ENCODE peak calls at places on chromosomes 12 and 14, in four cellular contexts. G, D, M and B are unnamed samples.

GRCh38 chr12:51450816-51451215 is 26.2 kb downstream of the SLC4A8 start:
- DNase-seq in G (peak; percentile 15), D (no peak), M (no peak), B (no peak)

GRCh38 chr12:121483950-121484349 is 84.0 kb downstream of the RNF34 start:
- DNase-seq in G (no peak), D (no peak), M (no peak), B (no peak)

GRCh38 chr12:52259850-52260249 is 14.6 kb upstream of the KRT86 start:
- DNase-seq in G (no peak), D (no peak), M (no peak), B (no peak)

GRCh38 chr14:85532981-85533820 is 3.3 kb downstream of the FLRT2 start:
- DNase-seq in G (peak; percentile 95), D (no peak), M (no peak), B (no peak)

GRCh38 chr12:55400229-55400628 is at the start of gene OR6C65:
- DNase-seq in G (no peak), D (no peak), M (no peak), B (no peak)

GRCh38 chr12:67019070-67019469 is 250.1 kb upstream of the CAND1 start:
- DNase-seq in G (no peak), D (no peak), M (no peak), B (no peak)

GRCh38 chr14:83300454-83301064 is 1766.9 kb upstream of the SEL1L start:
- DNase-seq in G (peak; percentile 47), D (no peak), M (no peak), B (peak; percentile 12)

GRCh38 chr12:86526060-86526595 is 269.9 kb upstream of the MGAT4C start:
- DNase-seq in G (no peak), D (no peak), M (no peak), B (no peak)

GRCh38 chr14:105180598-105181528 is at the start of gene NUDT14:
- DNase-seq in G (peak; percentile 75), D (no peak), M (peak; percentile 84), B (no peak)

GRCh38 chr12:14247166-14247565 is 118.3 kb upstream of the ATF7IP start:
- DNase-seq in G (no peak), D (no peak), M (no peak), B (no peak)

GRCh38 chr14:68621400-68622365 is 171.2 kb downstream of the ZFP36L1 start:
- DNase-seq in G (no peak), D (no peak), M (no peak), B (no peak)

GRCh38 chr14:61193471-61193870 is 87.7 kb downstream of the TMEM30B start:
- DNase-seq in G (no peak), D (no peak), M (no peak), B (no peak)

GRCh38 chr12:46671102-46671501 is 154.7 kb downstream of the SLC38A4 start:
- DNase-seq in G (no peak), D (no peak), M (no peak), B (no peak)

GRCh38 chr12:26125451-26126339 is 858 bp upstream of the BHLHE41 start:
- DNase-seq in G (peak; percentile 82), D (no peak), M (peak; percentile 21), B (peak; percentile 36)

GRCh38 chr14:23129759-23130316 is 10.8 kb upstream of the CEBPE start:
- DNase-seq in G (no peak), D (no peak), M (no peak), B (no peak)

GRCh38 chr12:48917857-48918537 is 7.3 kb downstream of the FKBP11 start:
- DNase-seq in G (no peak), D (no peak), M (no peak), B (no peak)

GRCh38 chr14:29016050-29016900 is 249.7 kb downstream of the FOXG1 start:
- DNase-seq in G (peak; percentile 86), D (no peak), M (peak; percentile 8), B (peak; percentile 78)

GRCh38 chr14:61616524-61617185 is 78.7 kb upstream of the HIF1A start:
- DNase-seq in G (no peak), D (no peak), M (no peak), B (peak; percentile 25)

GRCh38 chr12:17108877-17109520 is 503.0 kb upstream of the LMO3 start:
- DNase-seq in G (no peak), D (no peak), M (no peak), B (no peak)

GRCh38 chr14:72416892-72417291 is 477.0 kb downstream of the DPF3 start:
- DNase-seq in G (no peak), D (peak; percentile 12), M (no peak), B (peak; percentile 7)

GRCh38 chr12:81683881-81684280 is 75.3 kb downstream of the PPFIA2 start:
- DNase-seq in G (no peak), D (no peak), M (no peak), B (no peak)

GRCh38 chr12:7017870-7018349 is 366 bp downstream of the LPCAT3 start:
- DNase-seq in G (no peak), D (no peak), M (peak; percentile 67), B (no peak)

GRCh38 chr12:66693901-66694513 is 15.1 kb upstream of the GRIP1 start:
- DNase-seq in G (peak; percentile 82), D (peak; percentile 23), M (peak; percentile 48), B (peak; percentile 35)

GRCh38 chr14:72613196-72613974 is 280.5 kb downstream of the DPF3 start:
- DNase-seq in G (no peak), D (no peak), M (no peak), B (no peak)

GRCh38 chr12:131643581-131644452 is 67.1 kb upstream of the SFSWAP start:
- DNase-seq in G (no peak), D (no peak), M (no peak), B (no peak)

GRCh38 chr14:75286313-75286712 is 7.7 kb downstream of the FOS start:
- DNase-seq in G (peak; percentile 41), D (no peak), M (no peak), B (no peak)

GRCh38 chr14:23306412-23307145 is at the start of gene BCL2L2:
- DNase-seq in G (peak; percentile 97), D (no peak), M (peak; percentile 82), B (peak; percentile 98)

GRCh38 chr12:56955631-56956256 is 1.7 kb downstream of the RDH16 start:
- DNase-seq in G (no peak), D (no peak), M (no peak), B (no peak)
- TF ChIP-seq REST in G (no peak), D (no peak), M (no peak), B (no peak)

GRCh38 chr12:30110505-30110904 is 326.8 kb upstream of the TMTC1 start:
- DNase-seq in G (no peak), D (no peak), M (no peak), B (no peak)
- TF ChIP-seq CREB1 in G (no peak), D (no peak), M (no peak), B (no peak)

DNA sequence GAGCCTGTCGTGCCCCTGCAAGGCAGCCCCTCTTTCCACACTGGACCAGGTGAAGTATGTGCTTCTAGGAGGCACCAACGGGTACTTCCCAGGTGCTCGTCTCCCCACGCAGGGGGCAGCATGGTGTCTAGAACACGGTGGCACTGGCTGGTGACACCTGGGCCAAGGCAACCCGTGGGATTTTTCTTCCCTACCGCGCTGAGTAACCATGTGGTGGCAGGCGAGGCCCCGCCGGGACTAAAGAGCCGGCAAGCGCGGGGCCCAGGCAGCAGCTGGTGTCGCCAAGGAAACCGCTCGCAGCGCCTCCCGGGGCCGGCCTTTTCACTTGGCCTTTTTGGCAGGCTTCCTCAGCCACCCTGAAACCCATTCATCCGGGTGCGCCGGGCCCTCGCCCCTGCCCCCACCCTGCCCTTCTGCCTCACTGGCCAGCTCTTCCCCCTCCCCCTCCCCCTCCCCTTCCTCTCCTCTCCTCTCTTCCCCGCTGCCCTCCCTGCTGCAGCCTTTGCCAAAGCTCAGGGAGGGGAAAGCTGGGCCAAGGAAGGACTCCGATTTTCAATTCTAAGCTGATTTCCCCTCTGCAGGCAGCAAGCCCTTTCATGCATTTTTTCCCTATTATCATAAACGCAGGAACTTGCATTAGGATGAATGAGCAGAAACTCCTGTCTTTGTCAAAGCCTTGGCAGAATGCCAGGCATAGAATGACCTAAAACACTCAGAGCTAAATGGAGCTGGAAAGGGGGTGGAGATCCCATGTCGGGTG is 81.2 kb downstream of the IRF2BPL start:
- DNase-seq in G (peak; percentile 98), D (peak; percentile 67), M (peak; percentile 64), B (peak; percentile 74)
- TF ChIP-seq REST in G (no peak), D (no peak), M (no peak), B (no peak)

GRCh38 chr12:1078002-1078401 is 87.0 kb downstream of the ERC1 start:
- DNase-seq in G (no peak), D (no peak), M (no peak), B (no peak)

GRCh38 chr12:1083086-1083887 is 92.3 kb downstream of the ERC1 start:
- DNase-seq in G (peak; percentile 36), D (no peak), M (no peak), B (no peak)

GRCh38 chr12:1080520-1081223 is 89.6 kb downstream of the ERC1 start:
- DNase-seq in G (no peak), D (peak; percentile 48), M (no peak), B (no peak)

GRCh38 chr12:1083888-1084262 is 92.9 kb downstream of the ERC1 start:
- DNase-seq in G (peak; percentile 43), D (no peak), M (no peak), B (peak; percentile 28)
- TF ChIP-seq CREB1 in G (no peak), D (no peak), M (no peak), B (no peak)

DNA sequence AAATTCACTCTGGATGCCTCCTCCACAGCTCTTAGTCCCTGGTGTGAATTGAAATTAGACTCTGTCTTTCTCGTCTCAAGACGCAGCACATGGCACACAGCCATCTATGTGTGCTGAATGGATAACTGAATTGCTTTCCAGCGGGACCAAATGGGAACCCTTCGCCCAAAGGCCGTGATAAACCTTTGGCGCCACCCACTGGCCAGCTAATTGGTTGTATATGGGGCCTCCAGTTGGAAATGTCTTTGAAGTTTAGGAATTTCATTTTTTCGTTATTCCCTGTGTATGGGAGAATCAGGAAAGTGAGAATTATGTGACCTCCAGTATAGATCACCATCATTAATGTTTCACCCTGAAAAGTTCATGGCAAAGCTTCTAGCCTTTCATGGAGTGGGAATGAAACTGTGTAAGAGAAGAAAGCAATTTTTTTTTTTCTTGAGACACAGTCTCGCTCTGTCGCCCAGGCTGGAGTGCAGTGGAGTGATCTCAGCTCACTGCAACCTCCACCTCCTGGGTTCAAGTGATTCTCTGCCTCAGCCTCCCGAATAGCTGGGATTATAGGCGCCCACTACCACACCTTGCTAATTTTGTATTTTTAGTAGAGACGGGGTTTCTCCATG is 9.8 kb upstream of the HSP90AA1 start:
- DNase-seq in G (peak; percentile 93), D (no peak), M (peak; percentile 48), B (peak; percentile 63)
- TF ChIP-seq REST in G (no peak), D (no peak), M (no peak), B (no peak)

GRCh38 chr14:31320216-31320615 is 100.1 kb downstream of the HEATR5A start:
- DNase-seq in G (no peak), D (no peak), M (no peak), B (no peak)

GRCh38 chr14:31320922-31321779 is 99.2 kb downstream of the HEATR5A start:
- DNase-seq in G (no peak), D (no peak), M (no peak), B (no peak)

GRCh38 chr14:31323419-31323818 is 96.9 kb downstream of the HEATR5A start:
- DNase-seq in G (no peak), D (no peak), M (no peak), B (no peak)

GRCh38 chr14:31326111-31326510 is 94.2 kb downstream of the HEATR5A start:
- DNase-seq in G (no peak), D (no peak), M (no peak), B (peak; percentile 26)
- TF ChIP-seq CREB1 in G (no peak), D (no peak), M (no peak), B (no peak)